ENCODE peak calls at places on chromosomes 4 and X, in six cellular contexts. V is neuronal stem cell, W is H9, D is H1, Y is mesenchymal stem cell, N is mesendoderm. X is an unnamed sample.

GRCh38 chr4:138816883-138817282 is 198.7 kb upstream of the NOCT start:
- DNase-seq in D (no peak), V (no peak), N (peak; percentile 93), W (no peak), Y (no peak), X (no peak)

GRCh38 chr4:24753519-24753918 is 41.9 kb upstream of the SOD3 start:
- DNase-seq in D (no peak), N (no peak), Y (peak; percentile 28), W (no peak), V (no peak), X (peak; percentile 67)

GRCh38 chr4:101599620-101600019 is 190.9 kb upstream of the BANK1 start:
- DNase-seq in N (no peak), W (no peak), D (no peak), Y (peak; percentile 6), V (no peak), X (peak; percentile 56)

GRCh38 chr4:85901500-85901899 is 426.6 kb downstream of the ARHGAP24 start:
- DNase-seq in W (no peak), Y (peak; percentile 83), V (no peak), N (no peak), D (no peak), X (peak; percentile 43)

GRCh38 chr4:123621072-123621705 is 224.6 kb downstream of the SPRY1 start:
- DNase-seq in N (peak; percentile 62), Y (peak; percentile 39), V (no peak), D (no peak), W (no peak), X (no peak)

GRCh38 chr4:175787948-175788347 is 24.1 kb downstream of the GPM6A start:
- DNase-seq in W (no peak), N (no peak), Y (no peak), V (no peak), D (no peak), X (no peak)

GRCh38 chrX:45295587-45295986 is 94.9 kb upstream of the DIPK2B start:
- DNase-seq in V (no peak), Y (peak; percentile 49), N (no peak), W (no peak), D (no peak), X (peak; percentile 36)

GRCh38 chrX:132266583-132267355 is 47.5 kb upstream of the RAP2C start:
- DNase-seq in V (no peak), W (no peak), D (no peak), Y (peak; percentile 34), N (no peak), X (peak; percentile 61)

GRCh38 chr4:8821151-8821950 is 50.3 kb downstream of the HMX1 start:
- DNase-seq in Y (no peak), N (no peak), D (no peak), W (no peak), V (no peak), X (no peak)

GRCh38 chr4:153785830-153786721 is 2.8 kb downstream of the SFRP2 start:
- DNase-seq in N (peak; percentile 67), Y (peak; percentile 55), D (no peak), V (no peak), W (no peak), X (peak; percentile 14)

GRCh38 chr4:54185871-54186270 is 43.2 kb upstream of the PDGFRA start:
- DNase-seq in W (no peak), Y (no peak), V (no peak), N (peak; percentile 64), D (no peak), X (no peak)
- H2BK15ac ChIP-seq in W (no peak overlapping the region), Y (no peak overlapping the region), V (no peak overlapping the region), N (no peak overlapping the region), D (no peak overlapping the region), X (no peak overlapping the region)

DNA sequence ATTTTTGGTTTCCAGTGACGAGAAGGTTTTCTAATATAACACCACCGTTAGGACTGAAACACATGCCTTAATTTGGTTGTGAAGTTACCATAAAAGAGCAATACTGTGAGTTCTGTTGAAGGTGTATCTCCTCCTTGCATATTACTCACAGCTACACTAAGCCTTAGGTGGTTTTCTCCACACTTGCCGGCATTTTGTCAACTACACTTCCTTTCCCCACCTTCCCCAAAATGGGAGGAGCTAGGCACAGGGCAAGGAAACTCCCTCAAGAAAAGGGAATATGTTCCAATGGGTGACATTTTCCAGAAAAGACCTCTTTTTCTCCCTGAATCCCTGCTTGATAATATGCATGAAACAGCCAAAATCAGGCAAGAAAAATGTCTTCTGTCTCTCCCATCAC is 44.8 kb downstream of the RELL1 start:
- DNase-seq in W (no peak), D (no peak), V (no peak), N (no peak), Y (no peak), X (no peak)
- H2BK15ac ChIP-seq in W (no peak overlapping the region), D (no peak overlapping the region), V (no peak overlapping the region), N (no peak overlapping the region), Y (no peak overlapping the region), X (no peak overlapping the region)

GRCh38 chr4:48739560-48740019 is 40.5 kb downstream of the FRYL start:
- DNase-seq in W (no peak), N (no peak), D (no peak), V (no peak), Y (no peak), X (no peak)
- H2BK15ac ChIP-seq in W (no peak overlapping the region), N (no peak overlapping the region), D (no peak overlapping the region), V (no peak overlapping the region), Y (no peak overlapping the region), X (no peak overlapping the region)

GRCh38 chr4:76253511-76253910 is 2.0 kb downstream of the FAM47E start:
- DNase-seq in N (no peak), D (no peak), V (no peak), Y (no peak), W (no peak), X (no peak)

GRCh38 chr4:76252271-76252653 is 741 bp downstream of the FAM47E start:
- DNase-seq in N (no peak), V (no peak), Y (no peak), D (no peak), W (no peak), X (no peak)

GRCh38 chr4:76256968-76257367 is 5.4 kb downstream of the FAM47E start:
- DNase-seq in W (no peak), V (no peak), N (no peak), Y (no peak), D (no peak), X (no peak)

GRCh38 chr4:76257824-76258223 is 6.3 kb downstream of the FAM47E start:
- DNase-seq in D (no peak), V (no peak), Y (no peak), N (no peak), W (no peak), X (no peak)

DNA sequence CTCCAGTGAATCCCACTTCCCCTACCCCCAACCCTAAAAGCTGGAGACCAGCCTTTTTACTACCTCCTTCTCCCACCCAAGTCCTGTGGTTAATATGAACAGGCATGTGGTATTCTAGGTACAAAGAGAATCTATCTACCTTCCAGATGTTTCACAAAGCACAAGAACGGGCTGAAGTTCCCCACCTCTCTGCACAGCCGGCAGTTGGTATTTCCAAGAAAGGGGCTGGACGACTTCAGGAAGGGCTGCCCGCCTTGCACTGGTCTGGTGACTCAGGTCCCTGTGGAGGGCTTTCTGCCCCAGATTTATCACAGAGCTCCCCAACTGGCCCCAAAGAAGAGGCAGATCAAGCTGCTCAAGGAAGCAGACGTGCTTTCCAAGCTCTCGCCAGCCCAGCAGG is 4.5 kb downstream of the FAM47E start:
- DNase-seq in N (no peak), Y (no peak), V (no peak), D (no peak), W (no peak), X (no peak)
- H2BK15ac ChIP-seq in N (no peak overlapping the region), Y (no peak overlapping the region), V (no peak overlapping the region), D (no peak overlapping the region), W (no peak overlapping the region), X (no peak overlapping the region)

GRCh38 chrX:95218964-95219363 is 1465.7 kb upstream of the DIAPH2 start:
- DNase-seq in D (no peak), W (no peak), N (peak; percentile 28), Y (no peak), V (no peak), X (no peak)
- H2BK15ac ChIP-seq in D (no peak overlapping the region), W (no peak overlapping the region), N (no peak overlapping the region), Y (no peak overlapping the region), V (no peak overlapping the region), X (no peak overlapping the region)

GRCh38 chrX:50725310-50725709 is 88.7 kb downstream of the SHROOM4 start:
- DNase-seq in W (no peak), V (no peak), N (peak; percentile 74), Y (no peak), D (no peak), X (no peak)
- H2BK15ac ChIP-seq in W (no peak overlapping the region), V (no peak overlapping the region), N (no peak overlapping the region), Y (no peak overlapping the region), D (no peak overlapping the region), X (no peak overlapping the region)

DNA sequence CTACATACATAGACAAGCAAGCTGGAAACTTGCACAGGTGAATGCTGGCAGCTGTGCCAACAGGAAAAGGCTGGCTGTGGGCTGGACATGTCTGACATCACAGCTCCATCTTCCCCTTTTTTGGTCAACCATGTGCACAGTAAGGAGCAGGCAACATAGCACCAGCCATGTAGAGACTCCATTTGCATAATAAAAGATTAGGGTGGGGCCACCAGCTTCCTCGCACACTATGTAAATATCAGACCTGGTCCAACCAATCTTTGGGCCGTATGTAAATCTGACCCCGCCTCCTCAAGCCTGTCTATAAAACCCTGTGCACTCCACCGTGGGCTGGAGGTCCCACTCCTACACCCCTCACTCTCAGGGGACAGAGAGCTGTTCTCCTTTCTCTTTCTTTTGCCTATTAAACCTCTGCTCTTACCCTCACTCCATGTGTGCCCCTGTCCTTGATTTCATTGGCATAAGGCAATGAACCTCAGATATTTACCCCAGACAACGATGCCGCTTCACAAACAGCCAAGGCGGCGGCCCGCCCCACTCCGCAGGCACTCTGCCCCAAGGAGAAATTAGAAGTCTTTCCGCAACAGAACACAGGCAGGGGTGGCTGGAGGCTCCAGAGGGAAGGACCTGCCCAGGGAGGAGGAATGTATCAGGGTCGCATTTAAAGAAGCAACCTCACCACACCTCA is 862.2 kb downstream of the TRIML1 start:
- DNase-seq in V (no peak), N (no peak), Y (no peak), D (no peak), W (no peak), X (no peak)
- H2BK15ac ChIP-seq in V (no peak overlapping the region), N (no peak overlapping the region), Y (no peak overlapping the region), D (no peak overlapping the region), W (no peak overlapping the region), X (no peak overlapping the region)

GRCh38 chr4:155094421-155094820 is 114.0 kb upstream of the NPY2R start:
- DNase-seq in N (no peak), W (no peak), Y (no peak), D (no peak), V (no peak), X (no peak)

GRCh38 chr4:155099231-155099630 is 109.2 kb upstream of the NPY2R start:
- DNase-seq in W (no peak), N (peak; percentile 6), D (no peak), Y (no peak), V (no peak), X (no peak)
- H2BK15ac ChIP-seq in W (no peak overlapping the region), N (no peak overlapping the region), D (no peak overlapping the region), Y (no peak overlapping the region), V (no peak overlapping the region), X (no peak overlapping the region)

DNA sequence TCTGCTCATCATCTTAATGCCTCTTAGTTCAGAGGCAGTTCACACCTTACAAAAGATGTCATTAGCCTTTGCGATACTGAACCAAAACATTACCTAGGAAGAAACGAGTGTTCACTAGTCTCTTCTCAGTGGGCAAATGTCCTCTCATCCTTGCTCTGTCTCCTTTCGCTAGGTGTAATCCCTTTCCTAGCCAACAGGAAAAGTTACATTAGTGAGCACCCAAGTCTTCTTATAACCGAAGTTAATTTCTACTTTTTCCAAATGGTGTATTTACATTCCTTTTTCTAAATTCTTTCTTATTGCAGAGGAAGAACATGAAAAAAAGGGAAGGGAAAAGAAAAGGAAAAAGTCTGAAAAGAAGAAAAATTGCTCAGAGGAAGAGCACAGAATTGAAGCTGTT is 46.9 kb downstream of the SMIM31 start:
- DNase-seq in D (no peak), V (no peak), W (no peak), Y (no peak), N (no peak), X (no peak)
- H2BK15ac ChIP-seq in D (no peak overlapping the region), V (no peak overlapping the region), W (no peak overlapping the region), Y (no peak overlapping the region), N (no peak overlapping the region), X (no peak overlapping the region)

X was measured in IMR-90.